ENCODE peak calls at places on chromosomes 1 and 21, in eight cellular contexts. One of them, this sample, is unnamed.

GRCh38 chr1:993379-993995 is 6.4 kb downstream of the HES4 start:
- DNase-seq in RKO: no peak
- DNase-seq in iPS-NIHi11: no peak
- DNase-seq in ACHN: no peak
- DNase-seq in aorta: no peak
- DNase-seq in amygdala: no peak
- DNase-seq in amniotic epithelial cell: no peak
- DNase-seq in NCI-H446: no peak
- DNase-seq in this sample: no peak

GRCh38 chr1:58907398-58907797 is 123.6 kb upstream of the JUN start:
- DNase-seq in amygdala: no peak
- DNase-seq in RKO: peak
- DNase-seq in iPS-NIHi11: no peak
- DNase-seq in ACHN: no peak
- DNase-seq in aorta: no peak
- DNase-seq in amniotic epithelial cell: no peak
- DNase-seq in NCI-H446: no peak
- DNase-seq in this sample: no peak

GRCh38 chr1:68149110-68149798 is 83.1 kb downstream of the WLS start:
- DNase-seq in NCI-H446: no peak
- DNase-seq in RKO: no peak
- DNase-seq in iPS-NIHi11: no peak
- DNase-seq in aorta: no peak
- DNase-seq in ACHN: no peak
- DNase-seq in amygdala: no peak
- DNase-seq in amniotic epithelial cell: no peak
- DNase-seq in this sample: no peak

GRCh38 chr1:228224198-228225164 is 16.6 kb downstream of the OBSCN start:
- DNase-seq in NCI-H446: no peak
- DNase-seq in aorta: no peak
- DNase-seq in amniotic epithelial cell: no peak
- DNase-seq in iPS-NIHi11: no peak
- DNase-seq in ACHN: no peak
- DNase-seq in amygdala: no peak
- DNase-seq in RKO: no peak
- DNase-seq in this sample: no peak

GRCh38 chr1:172708452-172708851 is 49.5 kb downstream of the FASLG start:
- DNase-seq in aorta: no peak
- DNase-seq in NCI-H446: no peak
- DNase-seq in RKO: no peak
- DNase-seq in amniotic epithelial cell: no peak
- DNase-seq in ACHN: no peak
- DNase-seq in amygdala: no peak
- DNase-seq in iPS-NIHi11: no peak
- DNase-seq in this sample: no peak

GRCh38 chr21:34827445-34828235 is 158.8 kb downstream of the CLIC6 start:
- DNase-seq in aorta: no peak
- DNase-seq in ACHN: no peak
- DNase-seq in RKO: no peak
- DNase-seq in iPS-NIHi11: no peak
- DNase-seq in amygdala: no peak
- DNase-seq in NCI-H446: no peak
- DNase-seq in amniotic epithelial cell: no peak
- DNase-seq in this sample: no peak

GRCh38 chr1:172960454-172961208 is 90.1 kb downstream of the TNFSF18 start:
- DNase-seq in ACHN: no peak
- DNase-seq in RKO: no peak
- DNase-seq in amygdala: no peak
- DNase-seq in iPS-NIHi11: no peak
- DNase-seq in amniotic epithelial cell: peak
- DNase-seq in aorta: no peak
- DNase-seq in NCI-H446: no peak
- DNase-seq in this sample: no peak

GRCh38 chr1:222909586-222909985 is 94.7 kb downstream of the DISP1 start:
- DNase-seq in amygdala: no peak
- DNase-seq in iPS-NIHi11: no peak
- DNase-seq in RKO: no peak
- DNase-seq in amniotic epithelial cell: peak
- DNase-seq in NCI-H446: no peak
- DNase-seq in ACHN: no peak
- DNase-seq in aorta: no peak
- DNase-seq in this sample: no peak

This sample was measured in anterior cingulate cortex.